ENCODE peak calls at places on chromosomes 3 and 15, in four cellular contexts. X, U, I and O are unnamed samples.

GRCh38 chr3:12312010-12312409 is 23.1 kb downstream of the PPARG start:
- DNase-seq in I (no peak), X (no peak), U (no peak), O (no peak)

GRCh38 chr3:197746801-197747237 is 2.9 kb upstream of the FYTTD1 start:
- DNase-seq in X (no peak), I (no peak), U (no peak), O (no peak)

GRCh38 chr15:29055876-29056275 is 170.1 kb downstream of the APBA2 start:
- DNase-seq in X (no peak), I (no peak), U (no peak), O (no peak)

GRCh38 chr3:187473778-187474406 is 105.7 kb downstream of the RTP4 start:
- DNase-seq in I (peak; percentile 28), X (no peak), U (no peak), O (no peak)

GRCh38 chr3:164040991-164041390 is 1037.3 kb downstream of the SI start:
- DNase-seq in X (no peak), U (no peak), I (no peak), O (no peak)

GRCh38 chr15:78550815-78551214 is 10.6 kb downstream of the PSMA4 start:
- DNase-seq in X (no peak), U (no peak), I (no peak), O (no peak)

GRCh38 chr15:83510001-83510400 is 62.9 kb downstream of the SH3GL3 start:
- DNase-seq in U (no peak), X (no peak), I (no peak), O (no peak)

GRCh38 chr15:62068071-62068786 is 1.5 kb downstream of the C2CD4A start:
- DNase-seq in I (no peak), X (peak; percentile 7), U (no peak), O (peak; percentile 55)

GRCh38 chr3:104126864-104127553 is 1239.7 kb upstream of the ALCAM start:
- DNase-seq in X (no peak), I (no peak), U (no peak), O (no peak)

GRCh38 chr3:131731709-131732108 is 228.9 kb upstream of the MRPL3 start:
- DNase-seq in I (no peak), X (no peak), U (no peak), O (no peak)

GRCh38 chr3:183298708-183299153 is 45.7 kb downstream of the B3GNT5 start:
- DNase-seq in X (peak; percentile 76), I (no peak), U (no peak), O (no peak)